ENCODE peak calls at places on chromosomes 11 and 22, in ten cellular contexts. One of them, this sample, is unnamed.

GRCh38 chr11:57001674-57002401 is 13.1 kb downstream of the OR5AK2 start:
- DNase-seq in WERI-Rb-1: no peak
- DNase-seq in HL-60: no peak
- DNase-seq in endodermal cell: no peak
- DNase-seq in transverse colon: no peak
- DNase-seq in GM12865: no peak
- DNase-seq in mesendoderm: peak; percentile 16
- DNase-seq in breast epithelium: no peak
- DNase-seq in cardiac muscle cell: peak; percentile 14
- DNase-seq in A549: no peak
- DNase-seq in this sample: no peak

GRCh38 chr11:61477734-61478148 is 30.8 kb upstream of the LRRC10B start:
- DNase-seq in WERI-Rb-1: peak; percentile 54
- DNase-seq in HL-60: peak; percentile 11
- DNase-seq in endodermal cell: peak; percentile 90
- DNase-seq in transverse colon: peak; percentile 52
- DNase-seq in GM12865: peak; percentile 41
- DNase-seq in mesendoderm: peak; percentile 52
- DNase-seq in breast epithelium: no peak
- DNase-seq in cardiac muscle cell: no peak
- DNase-seq in A549: peak; percentile 63
- DNase-seq in this sample: no peak

GRCh38 chr11:28058333-28058732 is 49.6 kb downstream of the KIF18A start:
- DNase-seq in WERI-Rb-1: no peak
- DNase-seq in HL-60: no peak
- DNase-seq in endodermal cell: no peak
- DNase-seq in transverse colon: no peak
- DNase-seq in GM12865: no peak
- DNase-seq in mesendoderm: peak; percentile 15
- DNase-seq in breast epithelium: no peak
- DNase-seq in cardiac muscle cell: peak; percentile 41
- DNase-seq in A549: no peak
- DNase-seq in this sample: no peak

GRCh38 chr11:65856689-65857499 is 1.1 kb downstream of the CFL1 start:
- DNase-seq in WERI-Rb-1: peak; percentile 67
- DNase-seq in HL-60: peak; percentile 87
- DNase-seq in endodermal cell: peak; percentile 88
- DNase-seq in transverse colon: peak; percentile 90
- DNase-seq in GM12865: peak; percentile 85
- DNase-seq in mesendoderm: peak; percentile 76
- DNase-seq in breast epithelium: peak; percentile 84
- DNase-seq in cardiac muscle cell: peak; percentile 72
- DNase-seq in A549: no peak
- DNase-seq in this sample: peak; percentile 72

GRCh38 chr11:114846040-114846791 is 167.9 kb downstream of the NXPE2 start:
- DNase-seq in WERI-Rb-1: peak; percentile 89
- DNase-seq in HL-60: peak; percentile 11
- DNase-seq in endodermal cell: peak; percentile 79
- DNase-seq in transverse colon: no peak
- DNase-seq in GM12865: no peak
- DNase-seq in mesendoderm: peak; percentile 55
- DNase-seq in breast epithelium: no peak
- DNase-seq in cardiac muscle cell: peak; percentile 3
- DNase-seq in A549: no peak
- DNase-seq in this sample: peak; percentile 80

GRCh38 chr22:25824828-25825474 is 83.0 kb downstream of the MYO18B start:
- DNase-seq in WERI-Rb-1: no peak
- DNase-seq in HL-60: no peak
- DNase-seq in endodermal cell: no peak
- DNase-seq in transverse colon: no peak
- DNase-seq in GM12865: no peak
- DNase-seq in mesendoderm: no peak
- DNase-seq in breast epithelium: no peak
- DNase-seq in cardiac muscle cell: no peak
- DNase-seq in A549: no peak
- DNase-seq in this sample: no peak

GRCh38 chr22:29390270-29390669 is 1.9 kb upstream of the AP1B1 start:
- DNase-seq in WERI-Rb-1: no peak
- DNase-seq in HL-60: no peak
- DNase-seq in endodermal cell: no peak
- DNase-seq in transverse colon: no peak
- DNase-seq in GM12865: no peak
- DNase-seq in mesendoderm: no peak
- DNase-seq in breast epithelium: no peak
- DNase-seq in cardiac muscle cell: no peak
- DNase-seq in A549: no peak
- DNase-seq in this sample: no peak

GRCh38 chr11:30508594-30508993 is 77.6 kb downstream of the MPPED2 start:
- DNase-seq in WERI-Rb-1: peak; percentile 17
- DNase-seq in HL-60: no peak
- DNase-seq in endodermal cell: no peak
- DNase-seq in transverse colon: no peak
- DNase-seq in GM12865: no peak
- DNase-seq in mesendoderm: no peak
- DNase-seq in breast epithelium: no peak
- DNase-seq in cardiac muscle cell: no peak
- DNase-seq in A549: no peak
- DNase-seq in this sample: no peak

GRCh38 chr11:46643531-46643930 is 26.2 kb downstream of the ATG13 start:
- DNase-seq in WERI-Rb-1: no peak
- DNase-seq in HL-60: no peak
- DNase-seq in endodermal cell: no peak
- DNase-seq in transverse colon: no peak
- DNase-seq in GM12865: no peak
- DNase-seq in mesendoderm: no peak
- DNase-seq in breast epithelium: no peak
- DNase-seq in cardiac muscle cell: no peak
- DNase-seq in A549: no peak
- DNase-seq in this sample: no peak

GRCh38 chr11:46643986-46644385 is 26.6 kb downstream of the ATG13 start:
- DNase-seq in WERI-Rb-1: no peak
- DNase-seq in HL-60: no peak
- DNase-seq in endodermal cell: no peak
- DNase-seq in transverse colon: no peak
- DNase-seq in GM12865: no peak
- DNase-seq in mesendoderm: no peak
- DNase-seq in breast epithelium: no peak
- DNase-seq in cardiac muscle cell: no peak
- DNase-seq in A549: no peak
- DNase-seq in this sample: no peak

GRCh38 chr11:46649180-46649738 is 31.9 kb downstream of the ATG13 start:
- DNase-seq in WERI-Rb-1: no peak
- DNase-seq in HL-60: no peak
- DNase-seq in endodermal cell: no peak
- DNase-seq in transverse colon: peak; percentile 31
- DNase-seq in GM12865: no peak
- DNase-seq in mesendoderm: peak; percentile 58
- DNase-seq in breast epithelium: no peak
- DNase-seq in cardiac muscle cell: peak; percentile 98
- DNase-seq in A549: no peak
- DNase-seq in this sample: peak; percentile 38
- H3K4me3 ChIP-seq in WERI-Rb-1: no peak overlapping the region
- H3K4me3 ChIP-seq in HL-60: no peak overlapping the region
- H3K4me3 ChIP-seq in endodermal cell: no peak overlapping the region
- H3K4me3 ChIP-seq in transverse colon: no peak overlapping the region
- H3K4me3 ChIP-seq in GM12865: no peak overlapping the region
- H3K4me3 ChIP-seq in mesendoderm: no peak overlapping the region
- H3K4me3 ChIP-seq in breast epithelium: no peak overlapping the region
- H3K4me3 ChIP-seq in cardiac muscle cell: no peak overlapping the region
- H3K4me3 ChIP-seq in A549: no peak overlapping the region
- H3K4me3 ChIP-seq in this sample: no peak overlapping the region

GRCh38 chr11:13256216-13256615 is 21.4 kb upstream of the BMAL1 start:
- DNase-seq in WERI-Rb-1: no peak
- DNase-seq in HL-60: no peak
- DNase-seq in endodermal cell: no peak
- DNase-seq in transverse colon: no peak
- DNase-seq in GM12865: no peak
- DNase-seq in mesendoderm: no peak
- DNase-seq in breast epithelium: no peak
- DNase-seq in cardiac muscle cell: no peak
- DNase-seq in A549: no peak
- DNase-seq in this sample: no peak

GRCh38 chr11:13247606-13248320 is 29.8 kb upstream of the BMAL1 start:
- DNase-seq in WERI-Rb-1: peak; percentile 27
- DNase-seq in HL-60: no peak
- DNase-seq in endodermal cell: no peak
- DNase-seq in transverse colon: no peak
- DNase-seq in GM12865: no peak
- DNase-seq in mesendoderm: no peak
- DNase-seq in breast epithelium: no peak
- DNase-seq in cardiac muscle cell: no peak
- DNase-seq in A549: no peak
- DNase-seq in this sample: no peak

GRCh38 chr11:13249992-13250391 is 27.6 kb upstream of the BMAL1 start:
- DNase-seq in WERI-Rb-1: no peak
- DNase-seq in HL-60: no peak
- DNase-seq in endodermal cell: no peak
- DNase-seq in transverse colon: no peak
- DNase-seq in GM12865: peak; percentile 16
- DNase-seq in mesendoderm: peak; percentile 56
- DNase-seq in breast epithelium: no peak
- DNase-seq in cardiac muscle cell: peak; percentile 14
- DNase-seq in A549: no peak
- DNase-seq in this sample: no peak

GRCh38 chr11:13249177-13249576 is 28.4 kb upstream of the BMAL1 start:
- DNase-seq in WERI-Rb-1: no peak
- DNase-seq in HL-60: no peak
- DNase-seq in endodermal cell: no peak
- DNase-seq in transverse colon: no peak
- DNase-seq in GM12865: no peak
- DNase-seq in mesendoderm: no peak
- DNase-seq in breast epithelium: no peak
- DNase-seq in cardiac muscle cell: no peak
- DNase-seq in A549: no peak
- DNase-seq in this sample: no peak

DNA sequence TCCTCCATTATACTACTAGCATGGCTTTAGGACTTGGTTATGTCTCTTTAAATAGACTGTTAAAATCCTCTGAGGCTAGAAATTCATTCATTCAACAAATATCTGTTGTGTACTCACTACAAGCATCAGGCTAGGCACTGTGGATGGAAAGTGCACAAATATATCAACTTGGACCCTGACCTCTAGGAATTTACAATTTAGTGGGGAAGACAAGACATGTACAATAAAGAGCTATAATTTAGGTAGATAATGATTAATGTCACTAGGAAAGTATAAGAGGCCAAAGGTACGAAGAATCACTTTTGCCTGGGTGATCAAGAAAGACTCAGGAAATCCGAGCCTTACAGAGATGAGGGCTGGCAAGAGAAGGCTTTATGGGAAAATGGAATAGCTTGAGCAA is 25.6 kb upstream of the BMAL1 start:
- DNase-seq in WERI-Rb-1: no peak
- DNase-seq in HL-60: no peak
- DNase-seq in endodermal cell: no peak
- DNase-seq in transverse colon: no peak
- DNase-seq in GM12865: no peak
- DNase-seq in mesendoderm: no peak
- DNase-seq in breast epithelium: no peak
- DNase-seq in cardiac muscle cell: no peak
- DNase-seq in A549: no peak
- DNase-seq in this sample: no peak
- H3K4me3 ChIP-seq in WERI-Rb-1: no peak overlapping the region
- H3K4me3 ChIP-seq in HL-60: no peak overlapping the region
- H3K4me3 ChIP-seq in endodermal cell: no peak overlapping the region
- H3K4me3 ChIP-seq in transverse colon: no peak overlapping the region
- H3K4me3 ChIP-seq in GM12865: no peak overlapping the region
- H3K4me3 ChIP-seq in mesendoderm: no peak overlapping the region
- H3K4me3 ChIP-seq in breast epithelium: no peak overlapping the region
- H3K4me3 ChIP-seq in cardiac muscle cell: no peak overlapping the region
- H3K4me3 ChIP-seq in A549: no peak overlapping the region
- H3K4me3 ChIP-seq in this sample: no peak overlapping the region

GRCh38 chr11:117985953-117986887 is at the start of gene IL10RA:
- DNase-seq in WERI-Rb-1: peak; percentile 83
- DNase-seq in HL-60: peak; percentile 80
- DNase-seq in endodermal cell: peak; percentile 95
- DNase-seq in transverse colon: peak; percentile 90
- DNase-seq in GM12865: peak; percentile 94
- DNase-seq in mesendoderm: peak; percentile 84
- DNase-seq in breast epithelium: no peak
- DNase-seq in cardiac muscle cell: peak; percentile 63
- DNase-seq in A549: peak; percentile 71
- DNase-seq in this sample: peak; percentile 70
- H3K4me3 ChIP-seq in WERI-Rb-1: peak within 1 kb of the TSS; percentile 42
- H3K4me3 ChIP-seq in HL-60: peak within 1 kb of the TSS; percentile 63
- H3K4me3 ChIP-seq in endodermal cell: peak within 1 kb of the TSS; percentile 75
- H3K4me3 ChIP-seq in transverse colon: peak within 1 kb of the TSS; percentile 50
- H3K4me3 ChIP-seq in GM12865: peak within 1 kb of the TSS; percentile 90
- H3K4me3 ChIP-seq in mesendoderm: peak within 1 kb of the TSS; percentile 45
- H3K4me3 ChIP-seq in breast epithelium: peak within 1 kb of the TSS; percentile 72
- H3K4me3 ChIP-seq in cardiac muscle cell: peak within 1 kb of the TSS; percentile 39
- H3K4me3 ChIP-seq in A549: peak within 1 kb of the TSS; percentile 54
- H3K4me3 ChIP-seq in this sample: peak within 1 kb of the TSS; percentile 49

GRCh38 chr11:3942956-3943497 is 87.6 kb downstream of the STIM1 start:
- DNase-seq in WERI-Rb-1: no peak
- DNase-seq in HL-60: no peak
- DNase-seq in endodermal cell: no peak
- DNase-seq in transverse colon: no peak
- DNase-seq in GM12865: no peak
- DNase-seq in mesendoderm: no peak
- DNase-seq in breast epithelium: no peak
- DNase-seq in cardiac muscle cell: peak; percentile 68
- DNase-seq in A549: no peak
- DNase-seq in this sample: no peak

GRCh38 chr11:3949132-3949531 is 93.7 kb downstream of the STIM1 start:
- DNase-seq in WERI-Rb-1: no peak
- DNase-seq in HL-60: no peak
- DNase-seq in endodermal cell: no peak
- DNase-seq in transverse colon: peak; percentile 33
- DNase-seq in GM12865: peak; percentile 68
- DNase-seq in mesendoderm: no peak
- DNase-seq in breast epithelium: no peak
- DNase-seq in cardiac muscle cell: no peak
- DNase-seq in A549: no peak
- DNase-seq in this sample: no peak

GRCh38 chr11:3947084-3947483 is 91.6 kb downstream of the STIM1 start:
- DNase-seq in WERI-Rb-1: no peak
- DNase-seq in HL-60: no peak
- DNase-seq in endodermal cell: no peak
- DNase-seq in transverse colon: peak; percentile 42
- DNase-seq in GM12865: peak; percentile 86
- DNase-seq in mesendoderm: no peak
- DNase-seq in breast epithelium: no peak
- DNase-seq in cardiac muscle cell: peak; percentile 89
- DNase-seq in A549: no peak
- DNase-seq in this sample: peak; percentile 8

GRCh38 chr11:3944198-3944597 is 88.7 kb downstream of the STIM1 start:
- DNase-seq in WERI-Rb-1: no peak
- DNase-seq in HL-60: no peak
- DNase-seq in endodermal cell: no peak
- DNase-seq in transverse colon: no peak
- DNase-seq in GM12865: no peak
- DNase-seq in mesendoderm: no peak
- DNase-seq in breast epithelium: no peak
- DNase-seq in cardiac muscle cell: peak; percentile 44
- DNase-seq in A549: no peak
- DNase-seq in this sample: no peak

DNA sequence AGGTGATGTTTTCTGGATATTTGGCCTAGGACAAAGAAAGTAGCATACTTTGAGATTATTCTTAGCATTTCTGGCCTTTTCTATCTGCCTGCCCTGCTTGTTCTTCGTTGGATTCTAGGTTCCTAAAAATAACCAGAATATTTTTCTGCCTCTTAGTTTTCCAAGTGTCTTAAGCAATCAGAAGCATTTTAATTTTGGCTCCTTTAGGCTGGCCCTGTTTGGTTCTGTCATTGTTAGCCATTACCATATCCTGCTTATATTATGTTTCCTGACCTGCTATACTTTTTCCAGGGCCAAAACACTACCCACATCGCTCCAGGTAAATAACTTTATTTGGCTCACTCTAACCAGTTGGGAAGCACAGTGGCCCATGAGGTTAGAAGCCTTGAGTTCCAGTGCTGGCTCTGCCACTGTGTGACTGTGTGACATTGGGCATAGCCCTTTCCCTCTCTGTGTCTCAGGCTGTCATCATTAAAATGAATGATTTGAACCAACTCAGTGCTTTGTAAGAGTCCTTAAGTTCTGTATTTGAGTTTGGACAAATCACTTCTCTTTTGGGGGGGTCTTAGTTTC is 91.1 kb downstream of the STIM1 start:
- DNase-seq in WERI-Rb-1: no peak
- DNase-seq in HL-60: no peak
- DNase-seq in endodermal cell: no peak
- DNase-seq in transverse colon: no peak
- DNase-seq in GM12865: no peak
- DNase-seq in mesendoderm: no peak
- DNase-seq in breast epithelium: no peak
- DNase-seq in cardiac muscle cell: no peak
- DNase-seq in A549: no peak
- DNase-seq in this sample: no peak
- H3K4me3 ChIP-seq in WERI-Rb-1: no peak overlapping the region
- H3K4me3 ChIP-seq in HL-60: no peak overlapping the region
- H3K4me3 ChIP-seq in endodermal cell: no peak overlapping the region
- H3K4me3 ChIP-seq in transverse colon: no peak overlapping the region
- H3K4me3 ChIP-seq in GM12865: no peak overlapping the region
- H3K4me3 ChIP-seq in mesendoderm: no peak overlapping the region
- H3K4me3 ChIP-seq in breast epithelium: no peak overlapping the region
- H3K4me3 ChIP-seq in cardiac muscle cell: no peak overlapping the region
- H3K4me3 ChIP-seq in A549: no peak overlapping the region
- H3K4me3 ChIP-seq in this sample: no peak overlapping the region

This sample was measured in MG63.